ENCODE peak calls at places on chromosome 16, in nine cellular contexts. One of them, this sample, is unnamed.

GRCh38 chr16:53055603-53056527 is 1.1 kb downstream of the CHD9 start:
- DNase-seq in ovary: peak
- DNase-seq in gastrocnemius medialis: peak
- DNase-seq in tibial nerve: no peak
- DNase-seq in endothelial cell: peak
- DNase-seq in H9: peak
- DNase-seq in heart left ventricle: peak
- DNase-seq in GM12865: peak
- DNase-seq in retinal pigment epithelial cell: no peak
- DNase-seq in this sample: no peak

GRCh38 chr16:57299009-57299718 is 14.7 kb upstream of the PLLP start:
- DNase-seq in ovary: no peak
- DNase-seq in endothelial cell: no peak
- DNase-seq in heart left ventricle: no peak
- DNase-seq in retinal pigment epithelial cell: no peak
- DNase-seq in tibial nerve: no peak
- DNase-seq in GM12865: no peak
- DNase-seq in gastrocnemius medialis: no peak
- DNase-seq in H9: no peak
- DNase-seq in this sample: no peak

GRCh38 chr16:50438041-50438437 is 69.3 kb upstream of the BRD7 start:
- DNase-seq in GM12865: no peak
- DNase-seq in tibial nerve: no peak
- DNase-seq in retinal pigment epithelial cell: no peak
- DNase-seq in heart left ventricle: no peak
- DNase-seq in endothelial cell: no peak
- DNase-seq in gastrocnemius medialis: no peak
- DNase-seq in H9: no peak
- DNase-seq in ovary: no peak
- DNase-seq in this sample: no peak

GRCh38 chr16:28977703-28978641 is 3.4 kb downstream of the SPNS1 start:
- DNase-seq in gastrocnemius medialis: no peak
- DNase-seq in tibial nerve: no peak
- DNase-seq in H9: peak
- DNase-seq in retinal pigment epithelial cell: no peak
- DNase-seq in GM12865: peak
- DNase-seq in heart left ventricle: no peak
- DNase-seq in endothelial cell: no peak
- DNase-seq in ovary: no peak
- DNase-seq in this sample: peak

GRCh38 chr16:72928089-72928981 is 119.6 kb downstream of the ZFHX3 start:
- DNase-seq in tibial nerve: no peak
- DNase-seq in H9: no peak
- DNase-seq in heart left ventricle: no peak
- DNase-seq in retinal pigment epithelial cell: no peak
- DNase-seq in ovary: no peak
- DNase-seq in endothelial cell: no peak
- DNase-seq in gastrocnemius medialis: no peak
- DNase-seq in GM12865: no peak
- DNase-seq in this sample: no peak

GRCh38 chr16:57264950-57265371 is 19.5 kb downstream of the PLLP start:
- DNase-seq in H9: no peak
- DNase-seq in heart left ventricle: no peak
- DNase-seq in retinal pigment epithelial cell: no peak
- DNase-seq in GM12865: no peak
- DNase-seq in tibial nerve: no peak
- DNase-seq in ovary: no peak
- DNase-seq in gastrocnemius medialis: no peak
- DNase-seq in endothelial cell: no peak
- DNase-seq in this sample: no peak

GRCh38 chr16:4330277-4330882 is 14.5 kb downstream of the GLIS2 start:
- DNase-seq in GM12865: peak
- DNase-seq in retinal pigment epithelial cell: no peak
- DNase-seq in tibial nerve: peak
- DNase-seq in heart left ventricle: peak
- DNase-seq in ovary: peak
- DNase-seq in gastrocnemius medialis: peak
- DNase-seq in endothelial cell: peak
- DNase-seq in H9: peak
- DNase-seq in this sample: peak

GRCh38 chr16:86074651-86075487 is 175.9 kb downstream of the IRF8 start:
- DNase-seq in endothelial cell: peak
- DNase-seq in tibial nerve: no peak
- DNase-seq in GM12865: no peak
- DNase-seq in heart left ventricle: no peak
- DNase-seq in gastrocnemius medialis: no peak
- DNase-seq in retinal pigment epithelial cell: no peak
- DNase-seq in ovary: peak
- DNase-seq in H9: peak
- DNase-seq in this sample: no peak

GRCh38 chr16:57647136-57647875 is 18.9 kb downstream of the ADGRG1 start:
- DNase-seq in endothelial cell: no peak
- DNase-seq in GM12865: peak
- DNase-seq in heart left ventricle: no peak
- DNase-seq in gastrocnemius medialis: no peak
- DNase-seq in tibial nerve: no peak
- DNase-seq in retinal pigment epithelial cell: no peak
- DNase-seq in ovary: no peak
- DNase-seq in H9: no peak
- DNase-seq in this sample: no peak

DNA sequence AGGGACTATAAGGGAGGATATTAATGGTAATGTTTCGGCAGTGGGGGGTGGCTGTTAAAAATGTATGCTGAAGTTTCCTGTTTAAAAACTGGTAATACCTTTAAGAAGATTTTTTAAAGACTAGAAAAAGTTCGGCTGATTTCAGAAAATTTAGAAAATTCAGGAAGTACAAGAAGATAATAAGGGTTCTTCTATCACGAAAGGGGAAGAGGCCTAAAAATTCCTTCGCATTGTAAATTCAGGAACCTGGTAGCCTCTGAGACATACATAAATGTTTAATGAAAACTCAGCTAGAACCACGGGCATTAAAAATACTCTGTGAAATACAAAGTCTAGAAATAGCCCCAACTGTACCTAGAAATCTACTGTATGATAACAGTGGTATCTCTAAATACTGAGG is 181.2 kb downstream of the PARN start:
- DNase-seq in GM12865: no peak
- DNase-seq in H9: no peak
- DNase-seq in gastrocnemius medialis: no peak
- DNase-seq in endothelial cell: no peak
- DNase-seq in heart left ventricle: no peak
- DNase-seq in ovary: no peak
- DNase-seq in tibial nerve: no peak
- DNase-seq in retinal pigment epithelial cell: no peak
- DNase-seq in this sample: no peak
- TF ChIP-seq CTCF in GM12865: no peak
- TF ChIP-seq CTCF in H9: no peak
- TF ChIP-seq CTCF in gastrocnemius medialis: no peak
- TF ChIP-seq CTCF in endothelial cell: no peak
- TF ChIP-seq CTCF in heart left ventricle: no peak
- TF ChIP-seq CTCF in ovary: no peak
- TF ChIP-seq CTCF in tibial nerve: no peak
- TF ChIP-seq CTCF in retinal pigment epithelial cell: no peak
- TF ChIP-seq CTCF in this sample: no peak

DNA sequence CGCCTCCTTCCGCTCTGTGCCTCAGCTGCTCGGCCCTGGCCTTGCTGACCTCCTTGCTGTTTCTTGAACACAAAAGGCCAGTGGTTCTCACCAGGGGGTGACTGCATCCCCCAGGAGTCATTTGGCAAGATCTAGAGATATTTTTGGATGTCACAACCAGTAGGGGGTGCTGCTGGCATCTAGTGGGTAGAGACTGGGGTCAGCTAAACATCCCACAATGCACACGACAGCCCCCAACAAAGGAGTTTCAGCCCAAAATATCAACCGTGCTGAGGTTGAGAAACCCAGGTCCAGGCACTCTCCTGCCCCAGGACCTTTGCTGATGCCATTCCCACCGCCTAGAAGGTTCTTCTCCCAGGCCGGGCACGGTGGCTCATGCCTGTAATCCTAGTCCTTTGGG is 39.7 kb downstream of the ABCC6 start:
- DNase-seq in tibial nerve: no peak
- DNase-seq in ovary: no peak
- DNase-seq in gastrocnemius medialis: no peak
- DNase-seq in heart left ventricle: no peak
- DNase-seq in retinal pigment epithelial cell: no peak
- DNase-seq in GM12865: no peak
- DNase-seq in H9: peak
- DNase-seq in endothelial cell: no peak
- DNase-seq in this sample: no peak
- TF ChIP-seq CTCF in tibial nerve: no peak
- TF ChIP-seq CTCF in ovary: no peak
- TF ChIP-seq CTCF in gastrocnemius medialis: no peak
- TF ChIP-seq CTCF in heart left ventricle: no peak
- TF ChIP-seq CTCF in retinal pigment epithelial cell: peak
- TF ChIP-seq CTCF in GM12865: peak
- TF ChIP-seq CTCF in H9: peak
- TF ChIP-seq CTCF in endothelial cell: peak
- TF ChIP-seq CTCF in this sample: no peak

GRCh38 chr16:84156342-84156784 is 11.3 kb downstream of the DNAAF1 start:
- DNase-seq in heart left ventricle: no peak
- DNase-seq in ovary: no peak
- DNase-seq in H9: no peak
- DNase-seq in GM12865: no peak
- DNase-seq in retinal pigment epithelial cell: no peak
- DNase-seq in endothelial cell: no peak
- DNase-seq in tibial nerve: no peak
- DNase-seq in gastrocnemius medialis: no peak
- DNase-seq in this sample: no peak
- TF ChIP-seq CTCF in heart left ventricle: no peak
- TF ChIP-seq CTCF in ovary: no peak
- TF ChIP-seq CTCF in H9: peak
- TF ChIP-seq CTCF in GM12865: no peak
- TF ChIP-seq CTCF in retinal pigment epithelial cell: peak
- TF ChIP-seq CTCF in endothelial cell: no peak
- TF ChIP-seq CTCF in tibial nerve: no peak
- TF ChIP-seq CTCF in gastrocnemius medialis: no peak
- TF ChIP-seq CTCF in this sample: no peak

GRCh38 chr16:66549284-66550131 is at the start of gene TK2:
- DNase-seq in ovary: peak
- DNase-seq in retinal pigment epithelial cell: no peak
- DNase-seq in endothelial cell: peak
- DNase-seq in tibial nerve: peak
- DNase-seq in H9: peak
- DNase-seq in GM12865: peak
- DNase-seq in gastrocnemius medialis: peak
- DNase-seq in heart left ventricle: peak
- DNase-seq in this sample: peak
- TF ChIP-seq CTCF in ovary: no peak
- TF ChIP-seq CTCF in retinal pigment epithelial cell: peak
- TF ChIP-seq CTCF in endothelial cell: no peak
- TF ChIP-seq CTCF in tibial nerve: peak
- TF ChIP-seq CTCF in H9: no peak
- TF ChIP-seq CTCF in GM12865: no peak
- TF ChIP-seq CTCF in gastrocnemius medialis: peak
- TF ChIP-seq CTCF in heart left ventricle: peak
- TF ChIP-seq CTCF in this sample: no peak

DNA sequence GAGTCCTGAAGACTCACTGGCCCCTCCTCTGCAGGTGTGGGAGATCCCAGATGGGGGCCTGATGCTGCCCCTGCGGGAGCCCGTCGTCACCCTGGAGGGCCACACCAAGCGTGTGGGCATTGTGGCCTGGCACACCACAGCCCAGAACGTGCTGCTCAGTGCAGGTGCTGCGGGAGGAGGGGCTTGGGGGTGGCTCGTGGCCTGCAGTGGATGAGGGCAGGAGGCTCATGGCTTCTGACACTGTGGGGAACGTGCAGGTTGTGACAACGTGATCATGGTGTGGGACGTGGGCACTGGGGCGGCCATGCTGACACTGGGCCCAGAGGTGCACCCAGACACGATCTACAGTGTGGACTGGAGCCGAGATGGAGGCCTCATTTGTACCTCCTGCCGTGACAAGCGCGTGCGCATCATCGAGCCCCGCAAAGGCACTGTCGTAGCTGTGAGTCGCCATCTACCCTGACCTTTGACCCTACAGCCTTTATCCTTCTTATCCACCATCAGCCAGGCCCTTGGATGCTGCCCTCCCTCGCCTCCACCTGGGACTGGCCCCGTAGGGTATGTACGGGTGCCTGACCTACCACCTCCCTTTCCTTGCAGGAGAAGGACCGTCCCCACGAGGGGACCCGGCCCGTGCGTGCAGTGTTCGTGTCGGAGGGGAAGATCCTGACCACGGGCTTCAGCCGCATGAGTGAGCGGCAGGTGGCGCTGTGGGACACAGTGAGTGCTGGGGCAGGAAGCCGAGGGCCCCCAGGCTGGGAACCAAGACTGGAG is 3.6 kb downstream of the CORO1A start:
- DNase-seq in tibial nerve: peak
- DNase-seq in GM12865: peak
- DNase-seq in retinal pigment epithelial cell: no peak
- DNase-seq in endothelial cell: peak
- DNase-seq in heart left ventricle: peak
- DNase-seq in ovary: peak
- DNase-seq in gastrocnemius medialis: peak
- DNase-seq in H9: peak
- DNase-seq in this sample: peak
- TF ChIP-seq CTCF in tibial nerve: peak
- TF ChIP-seq CTCF in GM12865: peak
- TF ChIP-seq CTCF in retinal pigment epithelial cell: peak
- TF ChIP-seq CTCF in endothelial cell: peak
- TF ChIP-seq CTCF in heart left ventricle: peak
- TF ChIP-seq CTCF in ovary: peak
- TF ChIP-seq CTCF in gastrocnemius medialis: peak
- TF ChIP-seq CTCF in H9: peak
- TF ChIP-seq CTCF in this sample: peak